ENCODE peak calls at places on chromosomes 1 and 21, in nine cellular contexts. One of them, this sample, is unnamed.
A peak's percentile ranks its signal among the peaks of the same experiment; 100 is the strongest.

GRCh38 chr1:25572708-25573590 is 29.5 kb downstream of the LDLRAP1 start:
- DNase-seq in fibroblast of the aortic adventitia: peak; percentile 52
- DNase-seq in uterus: no peak
- DNase-seq in fibroblast of lung: peak; percentile 44
- DNase-seq in right lobe of liver: no peak
- DNase-seq in HFF-Myc: no peak
- DNase-seq in PC-9: no peak
- DNase-seq in PC-3: peak; percentile 64
- DNase-seq in psoas muscle: peak; percentile 77
- DNase-seq in this sample: peak; percentile 60

GRCh38 chr1:29991025-29991424 is 732.4 kb downstream of the MATN1 start:
- DNase-seq in fibroblast of the aortic adventitia: no peak
- DNase-seq in uterus: no peak
- DNase-seq in fibroblast of lung: no peak
- DNase-seq in right lobe of liver: no peak
- DNase-seq in HFF-Myc: no peak
- DNase-seq in PC-9: no peak
- DNase-seq in PC-3: no peak
- DNase-seq in psoas muscle: no peak
- DNase-seq in this sample: no peak

GRCh38 chr1:76144233-76144632 is 69.7 kb downstream of the ST6GALNAC3 start:
- DNase-seq in fibroblast of the aortic adventitia: no peak
- DNase-seq in uterus: no peak
- DNase-seq in fibroblast of lung: no peak
- DNase-seq in right lobe of liver: no peak
- DNase-seq in HFF-Myc: no peak
- DNase-seq in PC-9: no peak
- DNase-seq in PC-3: no peak
- DNase-seq in psoas muscle: no peak
- DNase-seq in this sample: no peak

GRCh38 chr21:39107739-39108138 is 75.5 kb downstream of the PSMG1 start:
- DNase-seq in fibroblast of the aortic adventitia: no peak
- DNase-seq in uterus: no peak
- DNase-seq in fibroblast of lung: no peak
- DNase-seq in right lobe of liver: no peak
- DNase-seq in HFF-Myc: no peak
- DNase-seq in PC-9: no peak
- DNase-seq in PC-3: no peak
- DNase-seq in psoas muscle: no peak
- DNase-seq in this sample: no peak

GRCh38 chr1:248759644-248760043 is 4.1 kb upstream of the LYPD8 start:
- DNase-seq in fibroblast of the aortic adventitia: no peak
- DNase-seq in uterus: no peak
- DNase-seq in fibroblast of lung: no peak
- DNase-seq in right lobe of liver: no peak
- DNase-seq in HFF-Myc: no peak
- DNase-seq in PC-9: no peak
- DNase-seq in PC-3: no peak
- DNase-seq in psoas muscle: no peak
- DNase-seq in this sample: no peak

GRCh38 chr1:27445177-27445936 is 44.6 kb downstream of the WASF2 start:
- DNase-seq in fibroblast of the aortic adventitia: no peak
- DNase-seq in uterus: no peak
- DNase-seq in fibroblast of lung: no peak
- DNase-seq in right lobe of liver: no peak
- DNase-seq in HFF-Myc: no peak
- DNase-seq in PC-9: no peak
- DNase-seq in PC-3: no peak
- DNase-seq in psoas muscle: no peak
- DNase-seq in this sample: no peak

GRCh38 chr1:99279525-99279924 is 15.2 kb downstream of the PLPPR4 start:
- DNase-seq in fibroblast of the aortic adventitia: no peak
- DNase-seq in uterus: no peak
- DNase-seq in fibroblast of lung: no peak
- DNase-seq in right lobe of liver: peak; percentile 66
- DNase-seq in HFF-Myc: peak; percentile 24
- DNase-seq in PC-9: no peak
- DNase-seq in PC-3: no peak
- DNase-seq in psoas muscle: no peak
- DNase-seq in this sample: no peak

GRCh38 chr1:26522073-26522472 is 7.5 kb upstream of the RPS6KA1 start:
- DNase-seq in fibroblast of the aortic adventitia: no peak
- DNase-seq in uterus: no peak
- DNase-seq in fibroblast of lung: no peak
- DNase-seq in right lobe of liver: no peak
- DNase-seq in HFF-Myc: no peak
- DNase-seq in PC-9: no peak
- DNase-seq in PC-3: no peak
- DNase-seq in psoas muscle: no peak
- DNase-seq in this sample: no peak

GRCh38 chr1:53562256-53562982 is 103.2 kb downstream of the DMRTB1 start:
- DNase-seq in fibroblast of the aortic adventitia: no peak
- DNase-seq in uterus: peak; percentile 4
- DNase-seq in fibroblast of lung: no peak
- DNase-seq in right lobe of liver: peak; percentile 25
- DNase-seq in HFF-Myc: no peak
- DNase-seq in PC-9: no peak
- DNase-seq in PC-3: no peak
- DNase-seq in psoas muscle: no peak
- DNase-seq in this sample: no peak

GRCh38 chr1:38826886-38827285 is 32.7 kb downstream of the RRAGC start:
- DNase-seq in fibroblast of the aortic adventitia: no peak
- DNase-seq in uterus: no peak
- DNase-seq in fibroblast of lung: no peak
- DNase-seq in right lobe of liver: no peak
- DNase-seq in HFF-Myc: no peak
- DNase-seq in PC-9: no peak
- DNase-seq in PC-3: no peak
- DNase-seq in psoas muscle: no peak
- DNase-seq in this sample: no peak

GRCh38 chr1:47930215-47930885 is 66.8 kb downstream of the TRABD2B start:
- DNase-seq in fibroblast of the aortic adventitia: no peak
- DNase-seq in uterus: no peak
- DNase-seq in fibroblast of lung: no peak
- DNase-seq in right lobe of liver: no peak
- DNase-seq in HFF-Myc: no peak
- DNase-seq in PC-9: no peak
- DNase-seq in PC-3: no peak
- DNase-seq in psoas muscle: no peak
- DNase-seq in this sample: no peak

GRCh38 chr21:43861716-43862115 is 3.3 kb upstream of the AGPAT3 start:
- DNase-seq in fibroblast of the aortic adventitia: no peak
- DNase-seq in uterus: no peak
- DNase-seq in fibroblast of lung: no peak
- DNase-seq in right lobe of liver: no peak
- DNase-seq in HFF-Myc: no peak
- DNase-seq in PC-9: no peak
- DNase-seq in PC-3: no peak
- DNase-seq in psoas muscle: no peak
- DNase-seq in this sample: no peak

DNA sequence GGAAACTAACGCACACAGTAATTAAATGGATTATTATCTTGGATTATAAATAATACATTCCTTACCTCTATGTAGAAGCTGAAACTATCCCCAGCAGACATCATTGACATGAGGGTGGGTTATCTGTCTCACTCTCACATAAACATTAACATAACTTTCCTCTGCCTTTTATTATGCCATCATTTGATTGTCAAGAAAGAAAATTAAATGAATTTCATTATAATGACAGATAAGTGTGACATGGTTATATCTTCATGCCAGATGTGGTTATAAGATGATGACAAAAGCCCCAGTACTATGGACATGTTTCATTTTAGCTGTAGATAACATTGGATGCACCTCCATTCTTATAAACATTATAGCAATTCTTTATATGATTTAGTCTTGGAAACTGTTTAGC is 476.5 kb downstream of the KCNT2 start:
- DNase-seq in fibroblast of the aortic adventitia: no peak
- DNase-seq in uterus: no peak
- DNase-seq in fibroblast of lung: no peak
- DNase-seq in right lobe of liver: no peak
- DNase-seq in HFF-Myc: no peak
- DNase-seq in PC-9: no peak
- DNase-seq in PC-3: no peak
- DNase-seq in psoas muscle: no peak
- DNase-seq in this sample: no peak
- TF ChIP-seq CTCF in fibroblast of the aortic adventitia: no peak
- TF ChIP-seq CTCF in uterus: no peak
- TF ChIP-seq CTCF in fibroblast of lung: no peak
- TF ChIP-seq CTCF in right lobe of liver: no peak
- TF ChIP-seq CTCF in HFF-Myc: no peak
- TF ChIP-seq CTCF in PC-9: no peak
- TF ChIP-seq CTCF in PC-3: no peak
- TF ChIP-seq CTCF in psoas muscle: no peak
- TF ChIP-seq CTCF in this sample: no peak

DNA sequence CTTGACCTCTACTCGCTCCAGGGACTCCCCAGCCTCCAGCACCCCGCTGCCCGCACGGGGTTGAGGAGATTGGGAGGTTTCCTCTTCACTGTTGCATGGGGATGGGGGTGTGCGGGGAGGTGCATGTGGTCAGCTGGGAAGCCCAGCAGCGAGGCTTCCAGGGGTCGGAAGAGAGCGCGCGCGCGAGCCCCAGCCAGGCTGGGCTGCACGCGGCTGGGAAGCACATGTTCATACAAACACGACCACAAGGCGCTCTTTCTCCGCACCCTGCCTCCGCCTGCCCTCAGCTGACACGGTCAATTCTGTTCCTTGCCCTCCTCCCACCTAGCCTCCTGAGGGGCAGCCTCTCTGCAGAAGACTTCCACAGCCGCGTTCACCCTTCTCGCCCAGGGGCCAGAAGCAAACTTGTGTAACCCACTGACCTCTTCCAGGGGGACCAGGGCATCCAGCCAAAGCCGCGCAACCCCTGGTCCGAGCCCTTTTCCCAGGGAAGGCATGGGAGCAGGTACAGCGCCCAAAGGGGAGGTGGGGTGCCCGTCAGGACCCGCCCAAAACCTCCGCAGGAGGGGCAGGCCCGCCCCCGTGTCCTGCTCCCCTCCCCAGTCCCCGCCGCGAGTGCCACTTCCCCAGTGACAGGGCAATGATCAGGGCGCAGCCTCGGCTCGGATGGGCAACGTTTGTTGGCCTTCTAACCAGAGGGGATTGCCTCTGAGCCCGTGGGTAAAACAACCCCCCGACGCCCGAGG is 1.3 kb downstream of the COL24A1 start:
- DNase-seq in fibroblast of the aortic adventitia: no peak
- DNase-seq in uterus: no peak
- DNase-seq in fibroblast of lung: peak; percentile 42
- DNase-seq in right lobe of liver: peak; percentile 42
- DNase-seq in HFF-Myc: no peak
- DNase-seq in PC-9: no peak
- DNase-seq in PC-3: no peak
- DNase-seq in psoas muscle: peak; percentile 46
- DNase-seq in this sample: peak; percentile 17
- H3K4me3 ChIP-seq in fibroblast of the aortic adventitia: peak overlapping the region; percentile 53
- H3K4me3 ChIP-seq in uterus: peak overlapping the region; percentile 31
- H3K4me3 ChIP-seq in fibroblast of lung: peak overlapping the region; percentile 61
- H3K4me3 ChIP-seq in right lobe of liver: no peak overlapping the region
- H3K4me3 ChIP-seq in HFF-Myc: peak overlapping the region; percentile 38
- H3K4me3 ChIP-seq in PC-9: no peak overlapping the region
- H3K4me3 ChIP-seq in PC-3: peak overlapping the region; percentile 54
- H3K4me3 ChIP-seq in psoas muscle: peak overlapping the region; percentile 72
- H3K4me3 ChIP-seq in this sample: peak overlapping the region; percentile 43

GRCh38 chr1:174297351-174297750 is 138.0 kb downstream of the RABGAP1L start:
- DNase-seq in fibroblast of the aortic adventitia: no peak
- DNase-seq in uterus: no peak
- DNase-seq in fibroblast of lung: no peak
- DNase-seq in right lobe of liver: no peak
- DNase-seq in HFF-Myc: no peak
- DNase-seq in PC-9: no peak
- DNase-seq in PC-3: no peak
- DNase-seq in psoas muscle: no peak
- DNase-seq in this sample: no peak

GRCh38 chr1:174296309-174296708 is 137.0 kb downstream of the RABGAP1L start:
- DNase-seq in fibroblast of the aortic adventitia: no peak
- DNase-seq in uterus: no peak
- DNase-seq in fibroblast of lung: no peak
- DNase-seq in right lobe of liver: no peak
- DNase-seq in HFF-Myc: no peak
- DNase-seq in PC-9: no peak
- DNase-seq in PC-3: no peak
- DNase-seq in psoas muscle: no peak
- DNase-seq in this sample: no peak

DNA sequence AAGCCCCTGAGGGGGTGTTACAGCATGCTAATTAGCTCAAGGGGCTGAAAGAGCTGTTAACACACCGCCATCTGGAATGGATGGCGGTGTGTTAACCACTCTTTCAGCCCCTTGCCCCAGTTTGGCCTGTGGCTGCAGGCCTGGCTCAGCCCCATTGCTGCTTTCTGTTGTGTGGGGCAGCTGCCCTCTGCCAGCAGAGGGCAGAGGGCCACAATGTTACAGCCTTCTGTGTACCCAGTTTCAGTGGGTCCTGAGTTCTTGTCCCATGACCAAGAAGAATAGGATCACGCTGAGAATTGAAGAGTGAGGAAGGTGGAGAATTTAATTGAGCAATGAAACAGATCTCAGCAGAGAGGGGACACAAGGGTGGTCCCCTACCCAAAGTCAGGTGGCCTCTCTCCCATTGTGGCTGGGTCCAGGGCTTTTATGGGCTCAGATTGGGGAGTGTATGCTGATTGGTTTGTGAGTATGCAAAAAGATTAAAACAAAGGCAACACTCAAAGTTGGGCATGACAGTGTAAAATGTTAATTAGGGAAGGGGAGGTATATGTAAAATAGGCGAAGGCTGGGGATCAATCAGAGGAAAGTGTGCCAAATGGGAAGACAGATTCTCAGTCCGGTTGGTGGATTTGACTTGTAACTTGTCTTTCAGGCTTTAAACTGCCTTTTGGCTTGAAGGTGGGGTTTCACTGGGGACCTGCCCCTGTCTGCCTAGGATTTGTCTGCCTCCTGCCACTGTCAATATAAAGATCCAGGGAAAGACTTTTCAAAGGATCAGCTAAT is 142.2 kb downstream of the RABGAP1L start:
- DNase-seq in fibroblast of the aortic adventitia: no peak
- DNase-seq in uterus: no peak
- DNase-seq in fibroblast of lung: no peak
- DNase-seq in right lobe of liver: no peak
- DNase-seq in HFF-Myc: no peak
- DNase-seq in PC-9: no peak
- DNase-seq in PC-3: no peak
- DNase-seq in psoas muscle: no peak
- DNase-seq in this sample: no peak
- TF ChIP-seq CTCF in fibroblast of the aortic adventitia: no peak
- TF ChIP-seq CTCF in uterus: no peak
- TF ChIP-seq CTCF in fibroblast of lung: no peak
- TF ChIP-seq CTCF in right lobe of liver: no peak
- TF ChIP-seq CTCF in HFF-Myc: no peak
- TF ChIP-seq CTCF in PC-9: no peak
- TF ChIP-seq CTCF in PC-3: no peak
- TF ChIP-seq CTCF in psoas muscle: no peak
- TF ChIP-seq CTCF in this sample: no peak

DNA sequence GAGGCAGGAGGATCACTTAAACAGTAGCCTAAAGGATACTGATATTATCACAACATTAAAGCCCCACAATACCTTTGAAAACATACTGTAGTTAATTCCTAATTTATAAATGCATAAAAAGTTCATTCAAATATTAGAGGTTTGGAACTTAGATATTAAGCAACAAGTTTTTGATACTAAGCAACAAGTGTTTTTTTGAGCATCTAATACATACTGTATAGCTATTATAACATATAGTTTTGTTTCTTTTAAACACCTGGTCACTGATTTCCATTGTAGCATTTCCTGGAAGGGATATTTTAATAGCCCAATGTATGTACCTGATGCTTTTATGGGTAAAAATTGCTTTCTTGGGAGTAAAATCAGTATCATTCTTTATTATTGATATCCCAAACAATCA is 4.5 kb downstream of the UHMK1 start:
- DNase-seq in fibroblast of the aortic adventitia: no peak
- DNase-seq in uterus: no peak
- DNase-seq in fibroblast of lung: no peak
- DNase-seq in right lobe of liver: no peak
- DNase-seq in HFF-Myc: no peak
- DNase-seq in PC-9: no peak
- DNase-seq in PC-3: no peak
- DNase-seq in psoas muscle: no peak
- DNase-seq in this sample: no peak
- H3K4me3 ChIP-seq in fibroblast of the aortic adventitia: no peak overlapping the region
- H3K4me3 ChIP-seq in uterus: no peak overlapping the region
- H3K4me3 ChIP-seq in fibroblast of lung: no peak overlapping the region
- H3K4me3 ChIP-seq in right lobe of liver: no peak overlapping the region
- H3K4me3 ChIP-seq in HFF-Myc: no peak overlapping the region
- H3K4me3 ChIP-seq in PC-9: no peak overlapping the region
- H3K4me3 ChIP-seq in PC-3: peak overlapping the region; percentile 33
- H3K4me3 ChIP-seq in psoas muscle: no peak overlapping the region
- H3K4me3 ChIP-seq in this sample: no peak overlapping the region

This sample was measured in cardiac fibroblast.